ENCODE peak calls at places on chromosomes 3 and 15, in five cellular contexts. W is A549, E is K562, C is GM12878, M is HepG2. J is an unnamed sample.
A peak's percentile ranks its signal among the peaks of the same experiment; 100 is the strongest.

GRCh38 chr15:43150171-43150929 is 17.0 kb downstream of the TMEM62 start:
- DNase-seq in E (no peak), M (no peak), W (peak; percentile 55), C (no peak), J (peak; percentile 24)

GRCh38 chr3:71784914-71785593 is at the start of gene PROK2:
- DNase-seq in C (no peak), W (no peak), M (no peak), E (no peak), J (peak; percentile 77)

GRCh38 chr3:137263982-137264777 is 306.4 kb downstream of the IL20RB start:
- DNase-seq in E (no peak), C (no peak), W (no peak), M (no peak), J (no peak)

GRCh38 chr3:65479118-65479517 is 559.6 kb downstream of the MAGI1 start:
- DNase-seq in M (no peak), E (no peak), C (no peak), W (no peak), J (peak; percentile 55)

GRCh38 chr3:33047842-33048834 is 48.8 kb downstream of the GLB1 start:
- DNase-seq in E (no peak), W (no peak), C (no peak), M (no peak), J (no peak)

GRCh38 chr3:172856766-172857742 is 106.5 kb downstream of the ECT2 start:
- DNase-seq in E (peak; percentile 90), M (peak; percentile 40), W (no peak), C (no peak), J (no peak)

GRCh38 chr3:58998476-58999117 is 51.2 kb downstream of the CFAP20DC start:
- DNase-seq in E (peak; percentile 86), W (peak; percentile 77), M (no peak), C (no peak), J (no peak)

GRCh38 chr15:96086164-96086563 is 244.3 kb upstream of the NR2F2 start:
- DNase-seq in C (no peak), E (no peak), M (no peak), W (no peak), J (peak; percentile 19)

GRCh38 chr15:66617137-66618090 is 51.6 kb upstream of the LCTL start:
- DNase-seq in W (peak; percentile 48), M (peak; percentile 36), C (no peak), E (no peak), J (peak; percentile 48)

GRCh38 chr15:25930931-25931330 is 67.8 kb upstream of the ATP10A start:
- DNase-seq in W (no peak), M (no peak), E (no peak), C (no peak), J (no peak)

GRCh38 chr3:157290761-157291160 is 130.8 kb upstream of the CCNL1 start:
- DNase-seq in M (no peak), C (no peak), W (no peak), E (no peak), J (no peak)

GRCh38 chr15:33200444-33200843 is 5.9 kb upstream of the FMN1 start:
- DNase-seq in W (no peak), C (no peak), E (no peak), M (peak; percentile 65), J (no peak)

GRCh38 chr15:99431661-99432091 is 134.1 kb upstream of the MEF2A start:
- DNase-seq in E (no peak), W (no peak), M (no peak), C (no peak), J (no peak)

GRCh38 chr3:113260980-113261920 is 49.9 kb downstream of the BOC start:
- DNase-seq in E (no peak), M (no peak), W (no peak), C (no peak), J (no peak)

GRCh38 chr3:158384019-158384418 is 187.0 kb upstream of the MLF1 start:
- DNase-seq in E (no peak), M (no peak), W (no peak), C (no peak), J (no peak)

GRCh38 chr3:71973337-71974030 is 188.5 kb upstream of the PROK2 start:
- DNase-seq in E (no peak), M (no peak), C (no peak), W (no peak), J (no peak)

GRCh38 chr3:165185707-165186327 is 10.4 kb downstream of the SLITRK3 start:
- DNase-seq in E (peak; percentile 66), C (peak; percentile 0), M (peak; percentile 55), W (peak; percentile 67), J (peak; percentile 82)

GRCh38 chr3:100003609-100004503 is 110.4 kb downstream of the FILIP1L start:
- DNase-seq in W (no peak), E (no peak), M (no peak), C (no peak), J (no peak)

GRCh38 chr3:107525954-107526305 is 3.2 kb downstream of the BBX start:
- DNase-seq in W (no peak), E (no peak), C (no peak), M (no peak), J (no peak)

GRCh38 chr3:111594781-111595180 is 365 bp downstream of the ZBED2 start:
- DNase-seq in W (no peak), C (no peak), E (no peak), M (no peak), J (no peak)

GRCh38 chr3:126971891-126972351 is 11.0 kb upstream of the PLXNA1 start:
- DNase-seq in M (no peak), E (no peak), W (no peak), C (no peak), J (peak; percentile 51)

GRCh38 chr15:81914734-81915234 is 131.0 kb downstream of the MEX3B start:
- DNase-seq in C (no peak), W (no peak), E (no peak), M (no peak), J (no peak)

GRCh38 chr3:84946240-84946639 is 12.5 kb upstream of the CADM2 start:
- DNase-seq in M (no peak), E (no peak), C (no peak), W (no peak), J (peak; percentile 54)

GRCh38 chr3:7288133-7288532 is 427.2 kb downstream of the GRM7 start:
- DNase-seq in M (no peak), W (no peak), C (no peak), E (no peak), J (no peak)

GRCh38 chr3:7292362-7292761 is 431.4 kb downstream of the GRM7 start:
- DNase-seq in C (no peak), E (no peak), W (no peak), M (no peak), J (no peak)

GRCh38 chr3:7289113-7289512 is 428.2 kb downstream of the GRM7 start:
- DNase-seq in E (no peak), W (no peak), C (no peak), M (no peak), J (no peak)

GRCh38 chr3:7290062-7290825 is 429.3 kb downstream of the GRM7 start:
- DNase-seq in C (no peak), W (no peak), E (no peak), M (no peak), J (no peak)

DNA sequence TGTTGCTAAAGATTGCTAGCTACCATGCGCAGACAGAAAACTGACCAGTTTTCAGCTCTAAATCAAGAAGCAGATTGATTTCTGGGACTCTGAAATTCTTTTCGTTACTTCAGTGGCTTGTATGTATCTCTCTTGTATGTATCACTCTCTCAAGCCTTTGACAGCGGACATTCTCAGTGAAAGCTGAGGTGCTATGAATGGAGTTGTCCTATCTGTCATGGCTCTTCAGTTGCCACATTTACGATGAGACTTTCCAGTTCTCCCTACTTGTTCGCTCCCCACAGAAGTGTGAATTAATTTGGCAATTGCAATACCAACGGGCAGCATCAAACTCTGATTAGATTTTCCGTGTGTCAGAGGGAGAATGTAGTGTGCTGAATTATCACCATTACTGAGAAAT is 432.4 kb downstream of the GRM7 start:
- DNase-seq in W (no peak), M (no peak), E (no peak), C (no peak), J (no peak)
- TF ChIP-seq JUNB in W (no peak), M (no peak), E (no peak), C (no peak), J (no peak)

GRCh38 chr3:129026728-129027543 is 25.8 kb downstream of the EFCC1 start:
- DNase-seq in M (peak; percentile 62), C (peak; percentile 53), E (peak; percentile 94), W (peak; percentile 88), J (peak; percentile 93)
- TF ChIP-seq JUNB in M (peak; percentile 31), C (no peak), E (no peak), W (no peak), J (no peak)

GRCh38 chr15:47300035-47300434 is 417.3 kb upstream of the SEMA6D start:
- DNase-seq in C (no peak), E (no peak), W (no peak), M (no peak), J (no peak)

GRCh38 chr15:47293763-47294162 is 423.5 kb upstream of the SEMA6D start:
- DNase-seq in W (no peak), M (no peak), C (no peak), E (no peak), J (peak; percentile 14)

GRCh38 chr15:47300596-47300995 is 416.7 kb upstream of the SEMA6D start:
- DNase-seq in E (no peak), C (no peak), W (no peak), M (no peak), J (no peak)

GRCh38 chr15:47294765-47295259 is 422.5 kb upstream of the SEMA6D start:
- DNase-seq in E (no peak), W (no peak), M (no peak), C (no peak), J (no peak)

GRCh38 chr15:47296911-47297310 is 420.4 kb upstream of the SEMA6D start:
- DNase-seq in M (no peak), W (no peak), E (no peak), C (no peak), J (no peak)
- TF ChIP-seq JUNB in M (no peak), W (no peak), E (no peak), C (no peak), J (no peak)

GRCh38 chr3:47568901-47569300 is 9.8 kb downstream of the CSPG5 start:
- DNase-seq in W (no peak), C (no peak), M (no peak), E (peak; percentile 73), J (no peak)

GRCh38 chr3:47573190-47574172 is 5.2 kb downstream of the CSPG5 start:
- DNase-seq in C (no peak), E (no peak), W (no peak), M (no peak), J (no peak)

GRCh38 chr3:47566667-47567066 is 12.0 kb downstream of the CSPG5 start:
- DNase-seq in W (no peak), C (no peak), E (no peak), M (no peak), J (no peak)

GRCh38 chr3:47567149-47567548 is 11.5 kb downstream of the CSPG5 start:
- DNase-seq in M (no peak), E (no peak), W (no peak), C (no peak), J (no peak)

DNA sequence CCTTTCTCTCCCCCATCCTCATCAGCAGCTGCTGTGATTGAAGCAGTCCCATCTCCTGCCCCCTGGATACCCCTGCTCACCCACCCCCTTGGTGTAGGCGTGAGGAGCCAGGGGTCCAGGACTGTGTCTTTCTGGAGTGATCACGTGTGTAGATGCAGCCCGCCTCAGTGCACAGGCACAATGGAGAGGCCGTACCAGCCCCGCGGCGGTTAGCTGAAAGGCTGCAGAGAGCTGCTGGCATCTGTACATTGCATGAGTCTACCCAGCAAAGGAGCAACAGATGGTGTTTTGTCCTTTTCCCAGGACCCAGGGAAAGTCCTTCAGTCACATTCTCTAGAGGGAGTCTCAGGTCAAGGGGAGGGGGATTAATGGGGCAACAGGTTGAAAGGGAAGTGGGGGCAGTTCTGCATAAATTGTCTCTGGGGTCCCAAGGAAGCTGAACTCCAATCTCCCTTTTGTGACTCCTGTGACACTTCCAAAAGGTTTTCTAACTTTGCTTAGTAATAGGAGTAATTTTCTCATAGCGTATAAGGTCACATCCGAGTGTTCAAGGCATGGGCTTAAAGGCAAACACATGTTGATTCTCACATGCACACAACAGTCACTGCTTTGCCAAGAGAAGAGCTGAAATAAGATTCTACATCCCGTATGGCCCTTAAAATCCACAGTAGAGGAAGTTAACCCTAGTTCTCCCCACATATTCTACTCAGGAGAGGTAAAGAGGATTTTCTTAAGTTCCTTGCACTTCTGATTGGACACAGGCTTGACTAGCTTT is 7.1 kb downstream of the CSPG5 start:
- DNase-seq in M (no peak), E (no peak), C (no peak), W (no peak), J (no peak)
- TF ChIP-seq JUNB in M (no peak), E (no peak), C (no peak), W (no peak), J (no peak)

J was measured in GM23338.